ENCODE peak calls at places on chromosomes 13 and 19, in five cellular contexts. S is ascending aorta, A is GM23248, T is colonic mucosa, Q is uterus. Y is an unnamed sample. For H3K36me3 and H3K9me3, the result is how much of the 10 kb centered on the place peaks cover.

GRCh38 chr13:89982406-89983085 is 1364.9 kb upstream of the MIR17HG start:
- DNase-seq in Q (no peak), S (no peak), A (peak), T (no peak), Y (no peak)

GRCh38 chr19:39506944-39507714 is 7.8 kb upstream of the SELENOV start:
- DNase-seq in S (no peak), A (peak), Q (no peak), T (peak), Y (peak)

GRCh38 chr19:1956868-1957492 is 16.0 kb downstream of the CSNK1G2 start:
- DNase-seq in T (no peak), S (no peak), Q (no peak), A (no peak), Y (no peak)

GRCh38 chr19:8571006-8571411 is 6.2 kb downstream of the MYO1F start:
- DNase-seq in T (peak), A (peak), Q (no peak), S (no peak), Y (no peak)

GRCh38 chr19:38850976-38851621 is 1.3 kb upstream of the HNRNPL start:
- DNase-seq in A (peak), Q (peak), S (no peak), T (peak), Y (no peak)

GRCh38 chr13:36834299-36834698 is 15.3 kb downstream of the RFXAP start:
- DNase-seq in Q (no peak), S (no peak), T (no peak), A (peak), Y (no peak)

GRCh38 chr13:73591861-73592260 is 533.1 kb downstream of the KLF5 start:
- DNase-seq in T (no peak), Q (no peak), S (no peak), A (no peak), Y (no peak)

GRCh38 chr19:16834747-16835146 is 5.5 kb downstream of the SIN3B start:
- DNase-seq in A (peak), S (no peak), Q (no peak), T (no peak), Y (no peak)

GRCh38 chr13:43918636-43919035 is 38.9 kb downstream of the LACC1 start:
- DNase-seq in Q (no peak), A (no peak), S (no peak), T (no peak), Y (no peak)

GRCh38 chr19:18975864-18976263 is 34.8 kb upstream of the HOMER3 start:
- DNase-seq in Q (no peak), T (no peak), S (no peak), A (no peak), Y (peak)

GRCh38 chr19:4052993-4053422 is 13.7 kb downstream of the ZBTB7A start:
- DNase-seq in S (no peak), T (peak), A (no peak), Q (no peak), Y (no peak)

GRCh38 chr13:112477070-112477619 is 101.0 kb downstream of the SPACA7 start:
- DNase-seq in A (no peak), Q (no peak), S (no peak), T (no peak), Y (no peak)

GRCh38 chr13:29522044-29522685 is 73.3 kb downstream of the SLC7A1 start:
- DNase-seq in Q (peak), S (no peak), T (no peak), A (peak), Y (no peak)

GRCh38 chr19:49344516-49345423 is 9.6 kb downstream of the CD37 start:
- DNase-seq in A (no peak), T (no peak), Q (no peak), S (no peak), Y (no peak)

GRCh38 chr19:12194827-12195500 is 32.1 kb downstream of the ZNF136 start:
- DNase-seq in Q (peak), S (peak), A (peak), T (peak), Y (no peak)
- H3K36me3 ChIP-seq in Q (under half), S (under half), A (under half), T (under half), Y (under half)

GRCh38 chr19:27635401-27635800 is 1577.5 kb downstream of the UQCRFS1 start:
- DNase-seq in A (no peak), T (no peak), S (no peak), Q (no peak), Y (no peak)
- H3K9me3 ChIP-seq in A (under half), T (under half), S (under half), Q (under half), Y (under half)

GRCh38 chr13:33825083-33825482 is 7.1 kb downstream of the RFC3 start:
- DNase-seq in T (no peak), A (no peak), Q (no peak), S (no peak), Y (no peak)
- H3K36me3 ChIP-seq in T (under half), A (under half), Q (under half), S (under half), Y (half or more)

DNA sequence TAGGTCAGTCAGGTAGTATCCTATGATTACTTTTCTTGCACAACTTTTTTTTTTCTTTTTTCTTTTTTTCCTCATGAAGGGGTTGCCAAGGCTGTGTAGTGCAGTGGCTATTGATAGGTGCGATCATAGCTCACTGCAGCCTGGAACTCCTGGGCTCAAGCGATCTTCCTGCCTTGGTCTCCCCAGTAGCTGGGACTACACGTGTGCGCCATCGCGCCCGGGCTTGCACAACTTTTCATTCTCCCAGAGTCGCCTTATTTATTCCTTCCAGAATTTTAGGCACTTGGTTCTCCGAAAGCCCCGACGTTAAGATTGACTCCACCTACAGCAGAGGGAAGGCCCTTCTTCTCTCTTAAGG is 867 bp upstream of the ZNF613 start:
- DNase-seq in S (no peak), T (no peak), A (no peak), Q (no peak), Y (no peak)
- H3K9me3 ChIP-seq in S (under half), T (under half), A (under half), Q (under half), Y (under half)

DNA sequence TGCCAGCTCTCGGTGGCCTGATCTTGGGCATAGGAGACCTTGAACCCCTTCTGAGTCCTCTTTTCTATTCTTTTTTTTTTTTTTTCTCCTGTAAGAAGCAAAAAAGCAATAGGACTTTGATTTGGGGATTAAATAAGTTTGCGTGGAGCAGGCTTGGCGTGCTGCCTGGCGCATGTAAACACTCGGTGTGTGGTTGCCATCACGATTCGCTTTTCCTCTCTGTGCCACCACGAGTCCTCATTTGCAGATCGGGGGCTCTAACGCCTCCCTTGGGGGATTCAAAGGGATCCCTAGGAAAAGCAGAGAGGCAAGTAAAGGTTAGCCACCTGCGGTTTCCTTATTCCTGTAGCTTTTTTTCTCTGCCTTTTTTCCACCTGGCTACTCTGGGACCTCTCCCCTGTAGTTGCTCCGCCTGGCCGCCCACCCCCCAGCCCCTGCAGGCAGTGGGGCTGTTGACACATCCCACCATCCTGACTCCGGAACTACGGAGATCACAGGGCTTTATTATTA is 1.3 kb downstream of the SAFB start:
- DNase-seq in T (peak), A (peak), S (no peak), Q (peak), Y (no peak)
- H3K36me3 ChIP-seq in T (under half), A (under half), S (under half), Q (under half), Y (half or more)